ENCODE peak calls at places on chromosomes 16 and 17, in ten cellular contexts. B is CD14-positive monocyte; C is AG08395; L is MV-4-11; F is Kasumi-1; X is CD8-positive, alpha-beta T cell; A is stimulated activated CD4-positive, alpha-beta T cell treated with anti-CD3 and anti-CD28 coated beads, Interleukin-12 subunit alpha, Interleukin-12 subunit beta, amount 100 ng/mL, for 4 hours; D is mucosa of gallbladder; H is amygdala; I is A673. U is an unnamed sample.

GRCh38 chr17:77320046-77320445 is 179.3 kb downstream of the SEC14L1 start:
- DNase-seq in B (no peak), C (peak; percentile 30), L (peak; percentile 52), F (peak; percentile 49), X (no peak), A (no peak), D (no peak), H (no peak), I (peak; percentile 58), U (no peak)

GRCh38 chr17:15307686-15308085 is 33.7 kb downstream of the TEKT3 start:
- DNase-seq in B (no peak), C (no peak), L (no peak), F (no peak), X (no peak), A (no peak), D (no peak), H (no peak), I (no peak), U (no peak)

GRCh38 chr17:10646393-10646990 is 10.6 kb downstream of the MYH3 start:
- DNase-seq in B (peak; percentile 54), C (peak; percentile 72), L (peak; percentile 26), F (peak; percentile 43), X (peak; percentile 70), A (peak; percentile 73), D (peak; percentile 70), H (peak; percentile 80), I (peak; percentile 67), U (peak; percentile 70)

GRCh38 chr16:14310519-14310991 is 239.4 kb downstream of the MRTFB start:
- DNase-seq in B (no peak), C (peak; percentile 40), L (no peak), F (no peak), X (no peak), A (no peak), D (no peak), H (no peak), I (no peak), U (peak; percentile 64)

GRCh38 chr16:73887895-73888294 is 408.7 kb upstream of the PSMD7 start:
- DNase-seq in B (no peak), C (no peak), L (no peak), F (no peak), X (no peak), A (no peak), D (no peak), H (no peak), I (no peak), U (peak; percentile 12)

GRCh38 chr16:47037396-47037745 is 63.9 kb upstream of the DNAJA2 start:
- DNase-seq in B (peak; percentile 51), C (peak; percentile 50), L (no peak), F (peak; percentile 74), X (no peak), A (peak; percentile 34), D (no peak), H (peak; percentile 47), I (peak; percentile 30), U (peak; percentile 34)

GRCh38 chr16:3945751-3946603 is 65.5 kb upstream of the CREBBP start:
- DNase-seq in B (no peak), C (peak; percentile 89), L (no peak), F (no peak), X (no peak), A (no peak), D (peak; percentile 64), H (no peak), I (peak; percentile 96), U (no peak)

GRCh38 chr17:1726626-1727257 is 2.2 kb downstream of the WDR81 start:
- DNase-seq in B (no peak), C (no peak), L (no peak), F (no peak), X (no peak), A (no peak), D (no peak), H (no peak), I (no peak), U (no peak)